ENCODE peak calls at places on chromosomes 12 and 14, in eight cellular contexts. H is left ventricle myocardium inferior, R is heart right ventricle, F is neural progenitor cell, C is upper lobe of right lung, T is heart left ventricle, G is aorta, W is RWPE1. A is an unnamed sample.

GRCh38 chr12:58540480-58541299 is 379.6 kb downstream of the LRIG3 start:
- DNase-seq in H (peak), R (peak), F (peak), C (peak), T (peak), G (peak), W (peak), A (peak)

GRCh38 chr12:79844693-79845092 is 90.2 kb downstream of the PPP1R12A start:
- DNase-seq in H (no peak), R (no peak), F (no peak), C (no peak), T (no peak), G (no peak), W (peak), A (no peak)

GRCh38 chr12:32918890-32919791 is 22.6 kb upstream of the PKP2 start:
- DNase-seq in H (no peak), R (no peak), F (peak), C (no peak), T (no peak), G (no peak), W (peak), A (no peak)

GRCh38 chr12:63150255-63151060 is 543 bp downstream of the AVPR1A start:
- DNase-seq in H (peak), R (peak), F (peak), C (peak), T (peak), G (peak), W (no peak), A (peak)

GRCh38 chr14:93971635-93972027 is 4.7 kb downstream of the ASB2 start:
- DNase-seq in H (no peak), R (no peak), F (no peak), C (no peak), T (no peak), G (no peak), W (no peak), A (no peak)

GRCh38 chr12:6632026-6632978 is 3.5 kb downstream of the LPAR5 start:
- DNase-seq in H (no peak), R (no peak), F (peak), C (no peak), T (peak), G (peak), W (peak), A (no peak)

GRCh38 chr14:45426685-45427282 is 173.8 kb upstream of the MIS18BP1 start:
- DNase-seq in H (no peak), R (no peak), F (peak), C (no peak), T (no peak), G (no peak), W (peak), A (no peak)

GRCh38 chr12:52789637-52790426 is 6.1 kb downstream of the KRT3 start:
- DNase-seq in H (no peak), R (no peak), F (no peak), C (peak), T (no peak), G (no peak), W (no peak), A (no peak)

GRCh38 chr14:65226824-65227604 is 124.7 kb upstream of the MAX start:
- DNase-seq in H (no peak), R (no peak), F (no peak), C (no peak), T (no peak), G (no peak), W (no peak), A (no peak)

GRCh38 chr12:65449400-65449799 is 170.9 kb downstream of the MSRB3 start:
- DNase-seq in H (no peak), R (no peak), F (no peak), C (no peak), T (no peak), G (no peak), W (peak), A (no peak)

GRCh38 chr12:63915105-63915830 is 70.8 kb downstream of the SRGAP1 start:
- DNase-seq in H (no peak), R (no peak), F (no peak), C (no peak), T (no peak), G (no peak), W (peak), A (no peak)

GRCh38 chr14:101977311-101978071 is 13.1 kb downstream of the DYNC1H1 start:
- DNase-seq in H (no peak), R (no peak), F (no peak), C (no peak), T (no peak), G (no peak), W (no peak), A (no peak)

GRCh38 chr12:106195638-106196037 is 52.2 kb downstream of the CKAP4 start:
- DNase-seq in H (peak), R (peak), F (no peak), C (no peak), T (peak), G (peak), W (no peak), A (peak)

GRCh38 chr14:71183856-71184255 is 276.6 kb downstream of the PCNX1 start:
- DNase-seq in H (no peak), R (no peak), F (peak), C (no peak), T (no peak), G (no peak), W (no peak), A (no peak)

GRCh38 chr14:94066089-94066676 is 14.8 kb downstream of the DDX24 start:
- DNase-seq in H (no peak), R (no peak), F (no peak), C (no peak), T (no peak), G (no peak), W (peak), A (no peak)

GRCh38 chr12:30626847-30627246 is 68.8 kb downstream of the IPO8 start:
- DNase-seq in H (no peak), R (no peak), F (no peak), C (no peak), T (no peak), G (no peak), W (no peak), A (no peak)

GRCh38 chr14:79248131-79248530 is 963.2 kb downstream of the DIO2 start:
- DNase-seq in H (no peak), R (no peak), F (no peak), C (no peak), T (no peak), G (no peak), W (no peak), A (no peak)

GRCh38 chr12:54624316-54625279 is 10.1 kb downstream of the LACRT start:
- DNase-seq in H (no peak), R (no peak), F (no peak), C (no peak), T (no peak), G (no peak), W (no peak), A (no peak)

GRCh38 chr12:109719123-109720022 is 5.7 kb downstream of the FAM222A start:
- DNase-seq in H (no peak), R (no peak), F (peak), C (no peak), T (no peak), G (no peak), W (no peak), A (peak)

GRCh38 chr14:58812050-58812690 is 174.4 kb downstream of the DACT1 start:
- DNase-seq in H (no peak), R (no peak), F (no peak), C (no peak), T (no peak), G (no peak), W (no peak), A (peak)

GRCh38 chr14:41362134-41362533 is 244.5 kb upstream of the LRFN5 start:
- DNase-seq in H (no peak), R (no peak), F (no peak), C (no peak), T (no peak), G (no peak), W (peak), A (no peak)

GRCh38 chr12:121970901-121971300 is 50.8 kb upstream of the BCL7A start:
- DNase-seq in H (peak), R (peak), F (no peak), C (no peak), T (peak), G (no peak), W (no peak), A (peak)

GRCh38 chr14:27372771-27373170 is 774.9 kb upstream of the NOVA1 start:
- DNase-seq in H (no peak), R (no peak), F (no peak), C (no peak), T (no peak), G (no peak), W (no peak), A (no peak)

GRCh38 chr12:73383584-73384229 is 1111.5 kb downstream of the TRHDE start:
- DNase-seq in H (no peak), R (no peak), F (no peak), C (no peak), T (no peak), G (no peak), W (no peak), A (no peak)

GRCh38 chr12:130881046-130881445 is 9.2 kb downstream of the RAN start:
- DNase-seq in H (no peak), R (no peak), F (no peak), C (no peak), T (no peak), G (no peak), W (no peak), A (no peak)

GRCh38 chr12:13339538-13339937 is 143.0 kb downstream of the EMP1 start:
- DNase-seq in H (no peak), R (no peak), F (no peak), C (no peak), T (no peak), G (no peak), W (peak), A (no peak)

GRCh38 chr14:102811254-102811963 is 34.2 kb downstream of the TRAF3 start:
- DNase-seq in H (no peak), R (no peak), F (no peak), C (no peak), T (no peak), G (no peak), W (no peak), A (no peak)

GRCh38 chr12:80567391-80567790 is 123.4 kb downstream of the PTPRQ start:
- DNase-seq in H (no peak), R (no peak), F (no peak), C (no peak), T (no peak), G (no peak), W (no peak), A (no peak)

GRCh38 chr14:20179218-20179617 is 11.5 kb upstream of the OR11G2 start:
- DNase-seq in H (peak), R (no peak), F (no peak), C (no peak), T (no peak), G (peak), W (no peak), A (peak)

GRCh38 chr12:129662184-129662583 is 241.6 kb downstream of the TMEM132D start:
- DNase-seq in H (no peak), R (no peak), F (no peak), C (no peak), T (no peak), G (no peak), W (peak), A (no peak)

GRCh38 chr14:69002069-69002468 is 23.0 kb upstream of the ACTN1 start:
- DNase-seq in H (no peak), R (peak), F (peak), C (no peak), T (peak), G (peak), W (no peak), A (no peak)

GRCh38 chr12:13959131-13959734 is 22.2 kb downstream of the GRIN2B start:
- DNase-seq in H (peak), R (no peak), F (no peak), C (no peak), T (peak), G (no peak), W (no peak), A (no peak)

GRCh38 chr12:64672925-64673409 is 62.7 kb downstream of the RASSF3 start:
- DNase-seq in H (peak), R (peak), F (no peak), C (no peak), T (peak), G (peak), W (no peak), A (peak)

GRCh38 chr14:42378274-42378673 is 771.6 kb downstream of the LRFN5 start:
- DNase-seq in H (no peak), R (no peak), F (no peak), C (no peak), T (no peak), G (no peak), W (no peak), A (no peak)

GRCh38 chr14:81533212-81533535 is 479 bp downstream of the SEL1L start:
- DNase-seq in H (no peak), R (no peak), F (no peak), C (no peak), T (no peak), G (no peak), W (no peak), A (no peak)

GRCh38 chr12:25311501-25311900 is 60.8 kb upstream of the KRAS start:
- DNase-seq in H (no peak), R (no peak), F (no peak), C (no peak), T (no peak), G (no peak), W (no peak), A (no peak)

GRCh38 chr14:101132588-101132987 is 229.1 kb upstream of the RTL1 start:
- DNase-seq in H (no peak), R (no peak), F (no peak), C (no peak), T (no peak), G (no peak), W (no peak), A (no peak)

GRCh38 chr12:1439201-1439600 is 155.2 kb downstream of the FBXL14 start:
- DNase-seq in H (no peak), R (no peak), F (no peak), C (no peak), T (no peak), G (no peak), W (no peak), A (no peak)

GRCh38 chr12:1444142-1444516 is 150.3 kb downstream of the FBXL14 start:
- DNase-seq in H (no peak), R (no peak), F (no peak), C (no peak), T (no peak), G (no peak), W (no peak), A (no peak)

GRCh38 chr12:1445807-1446206 is 148.6 kb downstream of the FBXL14 start:
- DNase-seq in H (no peak), R (no peak), F (peak), C (no peak), T (no peak), G (no peak), W (no peak), A (no peak)

GRCh38 chr12:1439687-1440086 is 154.7 kb downstream of the FBXL14 start:
- DNase-seq in H (no peak), R (no peak), F (no peak), C (no peak), T (no peak), G (no peak), W (no peak), A (no peak)

DNA sequence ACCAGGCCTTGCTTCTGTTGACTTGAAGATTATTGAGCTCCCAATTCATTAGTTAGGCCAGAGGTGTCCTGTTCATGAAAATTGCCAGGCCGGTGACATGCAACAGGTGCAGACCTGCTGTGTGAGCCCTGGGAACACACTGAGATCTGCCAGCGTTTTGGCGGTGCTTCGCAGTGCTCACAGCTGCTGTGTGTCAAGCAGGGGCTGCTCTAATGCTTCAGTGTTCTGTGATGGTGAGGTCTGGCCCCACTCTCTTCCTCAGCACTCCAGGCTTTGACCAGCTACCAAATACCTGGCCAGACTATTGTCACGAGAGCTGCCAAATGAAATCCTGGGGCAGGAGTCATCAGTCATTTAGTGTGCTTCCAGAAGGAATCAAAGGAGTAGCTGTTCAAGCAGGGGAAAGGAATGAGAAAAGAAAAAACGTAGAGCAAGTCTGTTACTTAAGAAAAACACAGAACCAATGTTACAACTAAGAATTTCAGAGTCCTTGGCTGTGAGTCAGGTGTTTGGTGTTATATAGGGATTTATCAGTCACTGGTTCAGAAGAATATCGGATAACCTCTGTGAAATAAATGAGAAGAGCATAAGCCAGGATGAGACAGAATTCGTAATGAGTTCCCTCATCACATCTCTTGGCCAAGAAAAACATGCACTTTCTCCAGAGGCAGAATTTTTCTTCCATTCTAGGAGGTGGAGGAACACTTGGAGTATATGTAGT is 150.8 kb downstream of the FBXL14 start:
- DNase-seq in H (no peak), R (no peak), F (no peak), C (no peak), T (no peak), G (no peak), W (no peak), A (no peak)
- H3K27ac ChIP-seq in H (peak), R (peak), F (peak), C (no peak), T (no peak), G (peak), W (no peak), A (peak)

GRCh38 chr12:111455448-111456320 is 50.0 kb downstream of the SH2B3 start:
- DNase-seq in H (no peak), R (no peak), F (no peak), C (no peak), T (no peak), G (no peak), W (no peak), A (no peak)

GRCh38 chr12:111458773-111459172 is 53.0 kb downstream of the SH2B3 start:
- DNase-seq in H (no peak), R (no peak), F (no peak), C (no peak), T (no peak), G (no peak), W (no peak), A (no peak)

GRCh38 chr12:111457577-111457976 is 51.9 kb downstream of the SH2B3 start:
- DNase-seq in H (no peak), R (no peak), F (no peak), C (no peak), T (no peak), G (no peak), W (no peak), A (no peak)

GRCh38 chr12:111454716-111455447 is 49.2 kb downstream of the SH2B3 start:
- DNase-seq in H (no peak), R (no peak), F (no peak), C (no peak), T (no peak), G (no peak), W (no peak), A (no peak)

GRCh38 chr12:111457071-111457470 is 51.3 kb downstream of the SH2B3 start:
- DNase-seq in H (no peak), R (no peak), F (no peak), C (no peak), T (no peak), G (no peak), W (no peak), A (no peak)
- H3K27ac ChIP-seq in H (no peak), R (no peak), F (no peak), C (no peak), T (no peak), G (no peak), W (no peak), A (no peak)

DNA sequence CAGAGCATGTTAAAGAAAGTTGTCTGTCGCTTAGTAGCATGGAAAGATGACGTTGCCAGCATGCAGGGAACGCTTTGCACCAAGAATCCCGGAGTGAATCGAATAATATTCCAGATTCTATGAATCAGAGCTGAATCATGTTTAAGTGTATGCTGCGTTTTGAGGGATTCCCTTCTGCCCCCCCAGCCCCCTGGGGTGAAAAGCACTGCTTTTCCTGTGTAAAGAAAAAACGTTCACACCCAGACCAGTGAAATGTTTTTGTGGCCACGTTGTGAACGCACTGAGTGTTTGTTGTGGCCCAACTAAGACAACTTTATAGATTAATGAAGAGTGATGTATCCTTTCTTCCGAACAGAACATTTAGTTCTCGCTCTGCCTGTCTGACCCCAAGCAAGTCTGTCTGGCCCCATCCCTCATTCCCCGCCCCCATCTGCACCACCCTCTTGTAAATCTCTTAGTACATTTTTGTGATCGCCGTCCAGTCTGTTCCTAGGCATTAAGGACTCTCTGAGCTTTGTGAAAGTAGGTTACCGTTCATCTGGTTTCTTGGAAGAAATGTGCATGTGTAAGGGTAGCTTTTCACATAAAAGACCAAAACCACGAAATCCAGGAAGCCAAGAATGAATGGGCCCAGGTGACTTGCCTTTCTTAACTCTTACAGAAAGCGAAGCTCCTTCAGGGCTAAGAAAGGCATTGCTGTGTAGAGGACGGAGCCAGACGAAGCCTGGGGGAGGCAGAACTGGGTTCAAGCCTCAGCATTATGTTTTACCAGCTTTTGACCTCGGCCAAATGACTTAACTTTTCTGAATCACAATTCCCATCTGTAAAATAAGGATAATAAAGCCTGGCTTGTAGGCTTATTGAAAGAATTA is 103.1 kb downstream of the SAMD4A start:
- DNase-seq in H (no peak), R (no peak), F (no peak), C (no peak), T (no peak), G (no peak), W (peak), A (no peak)
- H3K27ac ChIP-seq in H (peak), R (peak), F (no peak), C (no peak), T (no peak), G (peak), W (peak), A (no peak)

DNA sequence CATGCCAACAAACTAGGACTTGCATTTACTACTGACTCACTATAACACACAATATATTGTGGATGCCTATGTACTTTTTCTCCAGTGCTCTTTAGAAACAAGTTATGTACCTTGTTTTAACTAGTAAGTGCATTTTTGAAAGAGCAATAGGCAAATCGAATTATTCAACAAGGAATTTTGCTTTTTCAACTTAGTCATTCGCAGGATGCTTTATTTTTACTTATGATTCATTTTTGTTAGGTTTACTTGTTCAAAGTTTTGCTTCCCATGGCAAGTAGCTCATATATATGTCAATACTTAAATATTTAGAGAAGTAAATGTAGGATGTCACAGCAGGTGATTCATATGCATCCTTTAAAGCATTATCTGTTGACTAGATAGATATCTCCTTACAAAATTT is 149.8 kb downstream of the PELI2 start:
- DNase-seq in H (no peak), R (no peak), F (no peak), C (no peak), T (no peak), G (no peak), W (no peak), A (no peak)
- H3K27ac ChIP-seq in H (no peak), R (no peak), F (no peak), C (no peak), T (no peak), G (no peak), W (no peak), A (no peak)

GRCh38 chr12:117063162-117063911 is 35.9 kb downstream of the TESC start:
- DNase-seq in H (no peak), R (no peak), F (no peak), C (no peak), T (peak), G (peak), W (no peak), A (no peak)
- H3K27ac ChIP-seq in H (peak), R (peak), F (no peak), C (peak), T (no peak), G (no peak), W (no peak), A (no peak)

GRCh38 chr14:70107309-70107708 is 81.4 kb downstream of the SLC8A3 start:
- DNase-seq in H (no peak), R (no peak), F (no peak), C (no peak), T (no peak), G (no peak), W (no peak), A (no peak)
- H3K27ac ChIP-seq in H (no peak), R (no peak), F (no peak), C (no peak), T (no peak), G (no peak), W (no peak), A (no peak)